ENCODE peak calls at places on chromosomes 13 and 19, in eight cellular contexts. One of them, this sample, is unnamed.

GRCh38 chr13:31385534-31385933 is 185.8 kb downstream of the B3GLCT start:
- DNase-seq in activated naive CD8-positive, alpha-beta T cell treated with anti-CD3 and anti-CD28 coated beads, Interleukin-2, amount 50 U/mL, for 16 hours: no peak
- DNase-seq in AG09309: no peak
- DNase-seq in transverse colon: peak
- DNase-seq in activated T-helper 1 cell treated with anti-CD3 and anti-CD28 coated beads, Interleukin-12 subunit alpha, Interleukin-12 subunit beta, Interleukin-2, Interleukin-4 antibody, amounts not matched to agents 30 ng/mL and 10 ng/mL and 1 ng/mL, durations not matched to agents 14 hours and 24 hours and 36 hours: no peak
- DNase-seq in uterus: no peak
- DNase-seq in tibial artery: no peak
- DNase-seq in stimulated activated CD4-positive, alpha-beta T cell treated with anti-CD3 and anti-CD28 coated beads, TNF-alpha, amount 100 ng/mL, for 4 hours: no peak
- DNase-seq in this sample: no peak

GRCh38 chr13:52454459-52454824 is 836 bp upstream of the CKAP2 start:
- DNase-seq in activated naive CD8-positive, alpha-beta T cell treated with anti-CD3 and anti-CD28 coated beads, Interleukin-2, amount 50 U/mL, for 16 hours: no peak
- DNase-seq in AG09309: no peak
- DNase-seq in transverse colon: peak
- DNase-seq in activated T-helper 1 cell treated with anti-CD3 and anti-CD28 coated beads, Interleukin-12 subunit alpha, Interleukin-12 subunit beta, Interleukin-2, Interleukin-4 antibody, amounts not matched to agents 30 ng/mL and 10 ng/mL and 1 ng/mL, durations not matched to agents 14 hours and 24 hours and 36 hours: peak
- DNase-seq in uterus: no peak
- DNase-seq in tibial artery: no peak
- DNase-seq in stimulated activated CD4-positive, alpha-beta T cell treated with anti-CD3 and anti-CD28 coated beads, TNF-alpha, amount 100 ng/mL, for 4 hours: no peak
- DNase-seq in this sample: no peak

GRCh38 chr13:51360489-51360888 is 21.0 kb downstream of the SERPINE3 start:
- DNase-seq in activated naive CD8-positive, alpha-beta T cell treated with anti-CD3 and anti-CD28 coated beads, Interleukin-2, amount 50 U/mL, for 16 hours: no peak
- DNase-seq in AG09309: no peak
- DNase-seq in transverse colon: no peak
- DNase-seq in activated T-helper 1 cell treated with anti-CD3 and anti-CD28 coated beads, Interleukin-12 subunit alpha, Interleukin-12 subunit beta, Interleukin-2, Interleukin-4 antibody, amounts not matched to agents 30 ng/mL and 10 ng/mL and 1 ng/mL, durations not matched to agents 14 hours and 24 hours and 36 hours: no peak
- DNase-seq in uterus: no peak
- DNase-seq in tibial artery: no peak
- DNase-seq in stimulated activated CD4-positive, alpha-beta T cell treated with anti-CD3 and anti-CD28 coated beads, TNF-alpha, amount 100 ng/mL, for 4 hours: no peak
- DNase-seq in this sample: no peak

GRCh38 chr19:13212759-13213330 is 62.6 kb downstream of the IER2 start:
- DNase-seq in activated naive CD8-positive, alpha-beta T cell treated with anti-CD3 and anti-CD28 coated beads, Interleukin-2, amount 50 U/mL, for 16 hours: peak
- DNase-seq in AG09309: no peak
- DNase-seq in transverse colon: peak
- DNase-seq in activated T-helper 1 cell treated with anti-CD3 and anti-CD28 coated beads, Interleukin-12 subunit alpha, Interleukin-12 subunit beta, Interleukin-2, Interleukin-4 antibody, amounts not matched to agents 30 ng/mL and 10 ng/mL and 1 ng/mL, durations not matched to agents 14 hours and 24 hours and 36 hours: peak
- DNase-seq in uterus: peak
- DNase-seq in tibial artery: peak
- DNase-seq in stimulated activated CD4-positive, alpha-beta T cell treated with anti-CD3 and anti-CD28 coated beads, TNF-alpha, amount 100 ng/mL, for 4 hours: peak
- DNase-seq in this sample: peak

GRCh38 chr19:37505958-37506386 is 767 bp upstream of the ZNF793 start:
- DNase-seq in activated naive CD8-positive, alpha-beta T cell treated with anti-CD3 and anti-CD28 coated beads, Interleukin-2, amount 50 U/mL, for 16 hours: no peak
- DNase-seq in AG09309: no peak
- DNase-seq in transverse colon: no peak
- DNase-seq in activated T-helper 1 cell treated with anti-CD3 and anti-CD28 coated beads, Interleukin-12 subunit alpha, Interleukin-12 subunit beta, Interleukin-2, Interleukin-4 antibody, amounts not matched to agents 30 ng/mL and 10 ng/mL and 1 ng/mL, durations not matched to agents 14 hours and 24 hours and 36 hours: no peak
- DNase-seq in uterus: no peak
- DNase-seq in tibial artery: no peak
- DNase-seq in stimulated activated CD4-positive, alpha-beta T cell treated with anti-CD3 and anti-CD28 coated beads, TNF-alpha, amount 100 ng/mL, for 4 hours: no peak
- DNase-seq in this sample: no peak

GRCh38 chr13:46489586-46490023 is 63.4 kb upstream of the LRCH1 start:
- DNase-seq in activated naive CD8-positive, alpha-beta T cell treated with anti-CD3 and anti-CD28 coated beads, Interleukin-2, amount 50 U/mL, for 16 hours: no peak
- DNase-seq in AG09309: peak
- DNase-seq in transverse colon: no peak
- DNase-seq in activated T-helper 1 cell treated with anti-CD3 and anti-CD28 coated beads, Interleukin-12 subunit alpha, Interleukin-12 subunit beta, Interleukin-2, Interleukin-4 antibody, amounts not matched to agents 30 ng/mL and 10 ng/mL and 1 ng/mL, durations not matched to agents 14 hours and 24 hours and 36 hours: no peak
- DNase-seq in uterus: no peak
- DNase-seq in tibial artery: peak
- DNase-seq in stimulated activated CD4-positive, alpha-beta T cell treated with anti-CD3 and anti-CD28 coated beads, TNF-alpha, amount 100 ng/mL, for 4 hours: no peak
- DNase-seq in this sample: peak

GRCh38 chr13:85995788-85996418 is 196.7 kb upstream of the SLITRK6 start:
- DNase-seq in activated naive CD8-positive, alpha-beta T cell treated with anti-CD3 and anti-CD28 coated beads, Interleukin-2, amount 50 U/mL, for 16 hours: no peak
- DNase-seq in AG09309: no peak
- DNase-seq in transverse colon: no peak
- DNase-seq in activated T-helper 1 cell treated with anti-CD3 and anti-CD28 coated beads, Interleukin-12 subunit alpha, Interleukin-12 subunit beta, Interleukin-2, Interleukin-4 antibody, amounts not matched to agents 30 ng/mL and 10 ng/mL and 1 ng/mL, durations not matched to agents 14 hours and 24 hours and 36 hours: no peak
- DNase-seq in uterus: no peak
- DNase-seq in tibial artery: no peak
- DNase-seq in stimulated activated CD4-positive, alpha-beta T cell treated with anti-CD3 and anti-CD28 coated beads, TNF-alpha, amount 100 ng/mL, for 4 hours: no peak
- DNase-seq in this sample: no peak

GRCh38 chr13:93847162-93847561 is 620.6 kb downstream of the GPC6 start:
- DNase-seq in activated naive CD8-positive, alpha-beta T cell treated with anti-CD3 and anti-CD28 coated beads, Interleukin-2, amount 50 U/mL, for 16 hours: no peak
- DNase-seq in AG09309: peak
- DNase-seq in transverse colon: no peak
- DNase-seq in activated T-helper 1 cell treated with anti-CD3 and anti-CD28 coated beads, Interleukin-12 subunit alpha, Interleukin-12 subunit beta, Interleukin-2, Interleukin-4 antibody, amounts not matched to agents 30 ng/mL and 10 ng/mL and 1 ng/mL, durations not matched to agents 14 hours and 24 hours and 36 hours: no peak
- DNase-seq in uterus: no peak
- DNase-seq in tibial artery: no peak
- DNase-seq in stimulated activated CD4-positive, alpha-beta T cell treated with anti-CD3 and anti-CD28 coated beads, TNF-alpha, amount 100 ng/mL, for 4 hours: no peak
- DNase-seq in this sample: peak

GRCh38 chr13:73715910-73716257 is 418.3 kb downstream of the KLF12 start:
- DNase-seq in activated naive CD8-positive, alpha-beta T cell treated with anti-CD3 and anti-CD28 coated beads, Interleukin-2, amount 50 U/mL, for 16 hours: no peak
- DNase-seq in AG09309: no peak
- DNase-seq in transverse colon: no peak
- DNase-seq in activated T-helper 1 cell treated with anti-CD3 and anti-CD28 coated beads, Interleukin-12 subunit alpha, Interleukin-12 subunit beta, Interleukin-2, Interleukin-4 antibody, amounts not matched to agents 30 ng/mL and 10 ng/mL and 1 ng/mL, durations not matched to agents 14 hours and 24 hours and 36 hours: no peak
- DNase-seq in uterus: no peak
- DNase-seq in tibial artery: no peak
- DNase-seq in stimulated activated CD4-positive, alpha-beta T cell treated with anti-CD3 and anti-CD28 coated beads, TNF-alpha, amount 100 ng/mL, for 4 hours: no peak
- DNase-seq in this sample: peak

GRCh38 chr13:110485604-110486003 is 75.9 kb downstream of the RAB20 start:
- DNase-seq in activated naive CD8-positive, alpha-beta T cell treated with anti-CD3 and anti-CD28 coated beads, Interleukin-2, amount 50 U/mL, for 16 hours: no peak
- DNase-seq in AG09309: no peak
- DNase-seq in transverse colon: no peak
- DNase-seq in activated T-helper 1 cell treated with anti-CD3 and anti-CD28 coated beads, Interleukin-12 subunit alpha, Interleukin-12 subunit beta, Interleukin-2, Interleukin-4 antibody, amounts not matched to agents 30 ng/mL and 10 ng/mL and 1 ng/mL, durations not matched to agents 14 hours and 24 hours and 36 hours: no peak
- DNase-seq in uterus: no peak
- DNase-seq in tibial artery: no peak
- DNase-seq in stimulated activated CD4-positive, alpha-beta T cell treated with anti-CD3 and anti-CD28 coated beads, TNF-alpha, amount 100 ng/mL, for 4 hours: no peak
- DNase-seq in this sample: peak

GRCh38 chr13:51148223-51148951 is 37.3 kb upstream of the C13orf42 start:
- DNase-seq in activated naive CD8-positive, alpha-beta T cell treated with anti-CD3 and anti-CD28 coated beads, Interleukin-2, amount 50 U/mL, for 16 hours: no peak
- DNase-seq in AG09309: no peak
- DNase-seq in transverse colon: no peak
- DNase-seq in activated T-helper 1 cell treated with anti-CD3 and anti-CD28 coated beads, Interleukin-12 subunit alpha, Interleukin-12 subunit beta, Interleukin-2, Interleukin-4 antibody, amounts not matched to agents 30 ng/mL and 10 ng/mL and 1 ng/mL, durations not matched to agents 14 hours and 24 hours and 36 hours: no peak
- DNase-seq in uterus: peak
- DNase-seq in tibial artery: no peak
- DNase-seq in stimulated activated CD4-positive, alpha-beta T cell treated with anti-CD3 and anti-CD28 coated beads, TNF-alpha, amount 100 ng/mL, for 4 hours: no peak
- DNase-seq in this sample: no peak

GRCh38 chr13:38419312-38419873 is 69.7 kb downstream of the UFM1 start:
- DNase-seq in activated naive CD8-positive, alpha-beta T cell treated with anti-CD3 and anti-CD28 coated beads, Interleukin-2, amount 50 U/mL, for 16 hours: no peak
- DNase-seq in AG09309: no peak
- DNase-seq in transverse colon: no peak
- DNase-seq in activated T-helper 1 cell treated with anti-CD3 and anti-CD28 coated beads, Interleukin-12 subunit alpha, Interleukin-12 subunit beta, Interleukin-2, Interleukin-4 antibody, amounts not matched to agents 30 ng/mL and 10 ng/mL and 1 ng/mL, durations not matched to agents 14 hours and 24 hours and 36 hours: no peak
- DNase-seq in uterus: no peak
- DNase-seq in tibial artery: no peak
- DNase-seq in stimulated activated CD4-positive, alpha-beta T cell treated with anti-CD3 and anti-CD28 coated beads, TNF-alpha, amount 100 ng/mL, for 4 hours: no peak
- DNase-seq in this sample: no peak

GRCh38 chr19:19343762-19344161 is 23.1 kb downstream of the MAU2 start:
- DNase-seq in activated naive CD8-positive, alpha-beta T cell treated with anti-CD3 and anti-CD28 coated beads, Interleukin-2, amount 50 U/mL, for 16 hours: no peak
- DNase-seq in AG09309: no peak
- DNase-seq in transverse colon: no peak
- DNase-seq in activated T-helper 1 cell treated with anti-CD3 and anti-CD28 coated beads, Interleukin-12 subunit alpha, Interleukin-12 subunit beta, Interleukin-2, Interleukin-4 antibody, amounts not matched to agents 30 ng/mL and 10 ng/mL and 1 ng/mL, durations not matched to agents 14 hours and 24 hours and 36 hours: no peak
- DNase-seq in uterus: no peak
- DNase-seq in tibial artery: no peak
- DNase-seq in stimulated activated CD4-positive, alpha-beta T cell treated with anti-CD3 and anti-CD28 coated beads, TNF-alpha, amount 100 ng/mL, for 4 hours: no peak
- DNase-seq in this sample: no peak

GRCh38 chr13:113997845-113998751 is 24.2 kb upstream of the C13orf46 start:
- DNase-seq in activated naive CD8-positive, alpha-beta T cell treated with anti-CD3 and anti-CD28 coated beads, Interleukin-2, amount 50 U/mL, for 16 hours: no peak
- DNase-seq in AG09309: peak
- DNase-seq in transverse colon: peak
- DNase-seq in activated T-helper 1 cell treated with anti-CD3 and anti-CD28 coated beads, Interleukin-12 subunit alpha, Interleukin-12 subunit beta, Interleukin-2, Interleukin-4 antibody, amounts not matched to agents 30 ng/mL and 10 ng/mL and 1 ng/mL, durations not matched to agents 14 hours and 24 hours and 36 hours: no peak
- DNase-seq in uterus: peak
- DNase-seq in tibial artery: peak
- DNase-seq in stimulated activated CD4-positive, alpha-beta T cell treated with anti-CD3 and anti-CD28 coated beads, TNF-alpha, amount 100 ng/mL, for 4 hours: no peak
- DNase-seq in this sample: no peak

GRCh38 chr13:37382156-37382555 is 216.4 kb downstream of the POSTN start:
- DNase-seq in activated naive CD8-positive, alpha-beta T cell treated with anti-CD3 and anti-CD28 coated beads, Interleukin-2, amount 50 U/mL, for 16 hours: no peak
- DNase-seq in AG09309: no peak
- DNase-seq in transverse colon: no peak
- DNase-seq in activated T-helper 1 cell treated with anti-CD3 and anti-CD28 coated beads, Interleukin-12 subunit alpha, Interleukin-12 subunit beta, Interleukin-2, Interleukin-4 antibody, amounts not matched to agents 30 ng/mL and 10 ng/mL and 1 ng/mL, durations not matched to agents 14 hours and 24 hours and 36 hours: no peak
- DNase-seq in uterus: no peak
- DNase-seq in tibial artery: no peak
- DNase-seq in stimulated activated CD4-positive, alpha-beta T cell treated with anti-CD3 and anti-CD28 coated beads, TNF-alpha, amount 100 ng/mL, for 4 hours: no peak
- DNase-seq in this sample: no peak